ENCODE peak calls at places on chromosomes 11 and 22, in five cellular contexts. L is H1, W is SK-N-SH, Z is HCT116, U is K562. A is an unnamed sample.

GRCh38 chr22:22010358-22010757 is 27.8 kb upstream of the TOP3B start:
- DNase-seq in U (no peak), L (no peak), W (no peak), Z (no peak), A (no peak)

GRCh38 chr22:46049726-46050450 is 72.9 kb upstream of the WNT7B start:
- DNase-seq in Z (no peak), L (no peak), W (no peak), U (no peak), A (no peak)

GRCh38 chr11:35639591-35640179 is 21.4 kb downstream of the FJX1 start:
- DNase-seq in Z (no peak), U (no peak), W (no peak), L (no peak), A (peak)

GRCh38 chr22:45891996-45892621 is 84.9 kb downstream of the WNT7B start:
- DNase-seq in U (no peak), W (no peak), Z (no peak), L (no peak), A (no peak)

GRCh38 chr11:33716236-33716635 is 15.6 kb upstream of the C11orf91 start:
- DNase-seq in Z (no peak), U (peak), L (no peak), W (peak), A (no peak)

GRCh38 chr22:49380828-49381114 is 446.9 kb downstream of the BRD1 start:
- DNase-seq in L (no peak), U (no peak), W (no peak), Z (no peak), A (no peak)

GRCh38 chr11:17609536-17610401 is 62.7 kb downstream of the OTOG start:
- DNase-seq in U (no peak), Z (no peak), W (peak), L (no peak), A (no peak)

GRCh38 chr11:18714443-18714780 is 11.6 kb downstream of the IGSF22 start:
- DNase-seq in U (no peak), L (no peak), W (no peak), Z (no peak), A (no peak)

GRCh38 chr11:116724813-116725212 is 48.0 kb downstream of the BUD13 start:
- DNase-seq in L (no peak), Z (no peak), W (no peak), U (no peak), A (no peak)

GRCh38 chr11:65419773-65420481 is 2.7 kb upstream of the NEAT1 start:
- DNase-seq in L (no peak), Z (peak), W (peak), U (peak), A (peak)

GRCh38 chr11:75031771-75032549 is 43.2 kb downstream of the NEU3 start:
- DNase-seq in U (peak), W (peak), Z (peak), L (peak), A (peak)

GRCh38 chr22:38471237-38471636 is 3.3 kb downstream of the KDELR3 start:
- DNase-seq in L (no peak), W (no peak), U (no peak), Z (no peak), A (no peak)

GRCh38 chr11:96875772-96876171 is 486.0 kb downstream of the JRKL start:
- DNase-seq in W (peak), Z (no peak), U (no peak), L (no peak), A (no peak)

GRCh38 chr11:34174411-34175041 is 69.1 kb downstream of the NAT10 start:
- DNase-seq in W (peak), U (peak), L (peak), Z (peak), A (peak)

GRCh38 chr11:1382831-1383607 is 6.7 kb upstream of the BRSK2 start:
- DNase-seq in Z (peak), L (no peak), W (peak), U (peak), A (peak)

GRCh38 chr11:121613724-121614123 is 161.0 kb upstream of the SORL1-AS1 start:
- DNase-seq in U (no peak), L (no peak), Z (no peak), W (no peak), A (no peak)

GRCh38 chr11:120424185-120424969 is 87.2 kb upstream of the GRIK4 start:
- DNase-seq in Z (no peak), W (no peak), U (no peak), L (no peak), A (no peak)

GRCh38 chr11:125945797-125946520 is at the start of gene VSIG10L2:
- DNase-seq in Z (no peak), U (no peak), W (no peak), L (no peak), A (no peak)

GRCh38 chr11:15688351-15688792 is 573.6 kb downstream of the INSC start:
- DNase-seq in W (no peak), U (no peak), L (no peak), Z (no peak), A (no peak)

GRCh38 chr11:133541331-133542095 is 9.2 kb upstream of the OPCML start:
- DNase-seq in L (peak), W (no peak), Z (no peak), U (no peak), A (no peak)

GRCh38 chr22:20378110-20378509 is 15.8 kb upstream of the ZNF74 start:
- DNase-seq in Z (no peak), W (no peak), L (no peak), U (no peak), A (no peak)

GRCh38 chr11:66126808-66127555 is 56.9 kb downstream of the PACS1 start:
- DNase-seq in Z (no peak), U (no peak), W (no peak), L (no peak), A (no peak)

GRCh38 chr11:104819603-104820002 is 78.7 kb downstream of the CASP12 start:
- DNase-seq in W (no peak), Z (no peak), U (no peak), L (no peak), A (no peak)

DNA sequence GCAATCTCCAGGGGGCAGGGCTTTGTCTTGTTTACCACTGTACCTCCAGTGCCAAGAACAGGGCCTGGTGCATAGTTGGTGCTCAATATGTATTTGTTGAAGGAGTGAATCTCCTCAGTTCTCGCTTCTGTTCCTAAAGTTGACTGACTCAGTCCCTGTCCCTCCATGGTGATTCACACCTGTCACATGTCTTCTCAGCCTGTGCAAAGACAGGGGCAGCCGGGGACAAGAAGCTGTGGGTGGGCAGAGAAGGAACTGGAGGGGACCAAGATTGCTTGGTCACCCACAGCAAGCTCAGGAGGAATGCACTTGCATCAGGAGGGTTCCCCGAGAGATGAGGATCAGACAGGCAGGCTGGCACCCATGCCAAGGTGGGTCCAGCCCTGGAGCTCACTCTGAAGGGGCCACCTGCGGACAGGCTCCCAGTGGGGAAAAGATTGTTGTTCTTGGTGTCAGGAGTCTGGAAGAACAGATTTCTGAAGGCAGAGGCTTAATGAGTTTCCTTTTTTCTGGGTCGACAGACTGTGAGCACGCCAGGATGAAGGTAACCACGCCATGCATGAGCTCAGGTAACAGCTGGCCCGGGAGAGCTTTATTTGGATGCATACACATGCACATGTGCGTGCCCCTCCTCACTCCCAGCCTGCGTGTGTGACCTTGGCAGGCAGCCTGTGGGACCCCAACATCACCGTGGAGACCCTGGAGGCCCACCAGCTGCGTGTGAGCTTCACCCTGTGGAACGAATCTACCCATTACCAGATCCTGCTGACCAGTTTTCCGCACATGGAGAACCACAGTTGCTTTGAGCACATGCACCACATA is 16.9 kb downstream of the IL17RA start:
- DNase-seq in U (no peak), W (no peak), Z (no peak), L (no peak), A (no peak)
- TF ChIP-seq JUND in U (no peak), W (no peak), Z (no peak), L (no peak), A (no peak)

DNA sequence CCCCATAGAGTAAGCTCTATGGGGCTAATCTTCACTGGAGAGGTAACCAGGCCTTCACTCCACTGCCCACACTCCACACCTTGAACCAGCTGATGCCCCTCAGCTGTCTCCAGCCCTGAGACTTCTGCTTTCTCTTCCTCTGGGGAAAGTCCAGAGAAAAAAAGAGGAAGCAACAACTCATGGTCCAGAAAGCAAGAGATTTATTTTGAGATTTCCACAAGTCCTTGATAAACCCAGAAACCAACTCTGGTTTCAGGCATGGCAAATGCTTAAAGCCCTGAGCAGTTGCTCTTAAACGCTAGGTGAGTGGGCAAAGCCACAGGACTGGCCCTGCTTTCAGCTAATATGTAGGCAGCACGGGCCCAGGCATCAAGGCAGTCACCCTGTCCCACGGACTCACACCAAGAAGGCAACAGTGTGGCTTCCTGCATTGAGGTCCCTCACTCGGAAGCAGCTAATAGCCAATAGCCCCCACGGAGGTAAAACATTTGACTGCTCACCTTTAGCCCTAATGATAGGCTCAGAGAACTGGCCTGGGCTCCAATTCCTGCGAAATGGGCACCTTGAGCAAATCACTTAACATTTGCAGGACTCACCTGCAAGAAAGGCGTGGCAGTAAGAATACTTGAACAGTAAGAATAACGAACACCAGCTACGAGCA is 4.3 kb downstream of the CYB561A3 start:
- DNase-seq in Z (no peak), W (no peak), U (no peak), L (no peak), A (no peak)
- TF ChIP-seq JUND in Z (no peak), W (no peak), U (no peak), L (no peak), A (no peak)

DNA sequence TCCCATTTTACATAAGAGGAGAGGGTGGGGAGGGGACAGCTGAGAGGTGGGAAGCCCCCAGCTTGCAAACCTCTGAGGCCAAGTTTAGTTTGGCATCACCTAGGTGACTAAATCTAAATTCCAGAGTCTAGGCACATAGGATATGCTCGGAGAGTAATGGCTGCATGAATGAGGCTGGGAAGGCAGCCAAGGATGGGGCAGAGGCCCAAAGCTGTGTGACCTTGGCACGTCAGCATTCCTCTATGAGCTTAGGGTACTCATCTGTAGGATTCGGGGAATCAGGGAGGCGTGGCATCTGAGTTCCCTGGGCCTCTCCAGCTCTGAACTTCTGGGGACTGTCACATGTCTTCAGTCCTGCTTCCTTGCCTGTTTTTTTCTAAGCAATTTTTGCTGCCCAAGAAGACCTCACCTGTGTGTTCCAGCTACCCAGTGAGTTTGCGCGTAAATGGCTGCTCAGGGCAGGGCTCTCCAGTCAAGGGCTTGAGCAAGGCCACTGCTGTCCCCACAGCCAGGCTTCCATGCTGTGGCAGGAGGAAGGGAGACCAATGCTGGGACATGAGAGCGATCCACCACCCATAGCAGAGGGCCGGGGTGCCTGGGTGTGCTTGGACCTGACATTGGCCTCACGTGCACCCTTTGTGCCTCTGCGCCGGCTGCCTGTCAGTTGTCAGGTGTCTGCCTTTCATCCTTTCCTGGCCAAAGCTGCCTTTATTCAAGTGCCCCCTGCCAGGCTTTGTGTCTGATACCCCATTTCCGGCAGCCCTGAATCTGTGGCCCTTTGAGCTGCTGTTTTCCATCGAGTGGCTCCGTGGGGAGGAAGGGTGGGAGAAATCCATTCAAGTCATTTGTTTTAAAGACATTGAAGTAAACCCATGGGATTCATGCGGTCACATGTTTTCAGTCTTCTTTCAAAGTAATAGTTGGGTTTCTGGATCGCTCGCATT is 14.0 kb downstream of the DAGLA start:
- DNase-seq in U (no peak), Z (no peak), W (no peak), L (no peak), A (no peak)
- TF ChIP-seq JUND in U (no peak), Z (no peak), W (no peak), L (no peak), A (no peak)

DNA sequence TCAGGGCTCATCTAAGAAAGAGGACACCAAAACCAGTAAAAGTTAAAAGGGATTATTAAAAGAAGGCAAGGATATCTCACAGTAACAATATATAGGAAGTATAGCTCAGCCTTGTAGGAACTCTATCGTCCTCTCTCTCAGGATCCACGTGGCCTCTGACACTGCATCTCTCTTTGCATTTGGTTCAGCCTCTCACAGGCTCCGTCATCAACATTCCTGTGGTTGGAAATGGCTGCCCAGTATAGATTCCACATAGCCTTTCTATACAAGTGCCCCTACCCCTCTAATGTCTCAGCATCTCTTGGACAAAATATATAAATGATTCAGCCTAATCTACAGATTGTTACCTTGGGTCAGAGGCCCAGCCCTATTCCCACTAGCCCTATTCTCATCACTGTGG is 101.3 kb upstream of the DBX1 start:
- DNase-seq in W (no peak), U (no peak), Z (no peak), L (no peak), A (no peak)
- TF ChIP-seq JUND in W (no peak), U (no peak), Z (no peak), L (no peak), A (no peak)

GRCh38 chr11:111541209-111542061 is 915 bp downstream of the LAYN start:
- DNase-seq in Z (no peak), U (no peak), W (peak), L (no peak), A (peak)
- TF ChIP-seq JUND in Z (no peak), U (no peak), W (no peak), L (no peak), A (no peak)

DNA sequence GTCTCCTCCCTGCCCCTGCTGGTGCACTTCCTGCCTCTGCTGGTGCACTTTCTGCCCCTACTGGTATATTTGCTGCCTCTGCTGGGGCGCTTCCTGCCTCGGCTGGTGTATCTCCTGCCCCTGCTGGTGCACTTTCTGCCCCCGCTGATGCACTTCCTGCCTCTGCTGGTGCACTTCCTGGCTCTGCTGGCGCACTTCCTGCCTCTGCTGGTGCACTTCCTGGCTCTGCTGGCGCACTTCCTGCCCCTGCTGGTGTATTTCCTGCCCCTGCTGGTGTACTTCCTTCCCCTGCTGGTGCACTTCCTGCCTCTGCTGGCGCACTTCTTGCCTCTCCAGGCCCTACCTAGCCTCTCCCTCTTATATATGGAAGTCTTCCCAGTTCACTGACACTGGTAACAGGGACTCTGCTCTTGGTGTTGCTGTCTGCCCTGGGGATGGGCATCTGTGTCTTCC is 10.1 kb downstream of the MTFP1 start:
- DNase-seq in Z (peak), U (peak), L (no peak), W (no peak), A (no peak)
- TF ChIP-seq JUND in Z (no peak), U (no peak), L (no peak), W (no peak), A (no peak)

A was measured in T47D.